ENCODE peak calls at places on chromosomes 1 and 21, in four cellular contexts. L is ovary, V is brain microvascular endothelial cell, I is transverse colon. F is an unnamed sample.

GRCh38 chr1:91701494-91701869 is 184.5 kb downstream of the TGFBR3 start:
- DNase-seq in L (no peak), I (no peak), V (peak; percentile 14), F (no peak)

GRCh38 chr1:41917835-41918449 is 780 bp downstream of the HIVEP3 start:
- DNase-seq in I (peak; percentile 41), L (no peak), V (no peak), F (peak; percentile 42)

GRCh38 chr1:224294775-224295174 is 35.2 kb downstream of the NVL start:
- DNase-seq in L (no peak), I (no peak), V (no peak), F (no peak)

GRCh38 chr1:205598841-205599666 is 32.8 kb downstream of the ELK4 start:
- DNase-seq in L (peak; percentile 87), I (peak; percentile 51), V (peak; percentile 85), F (peak; percentile 76)

GRCh38 chr1:111222308-111223125 is 5.0 kb upstream of the CHI3L2 start:
- DNase-seq in I (peak; percentile 86), V (peak; percentile 16), L (peak; percentile 59), F (peak; percentile 79)

GRCh38 chr1:61344711-61345110 is 262.4 kb downstream of the NFIA start:
- DNase-seq in I (no peak), L (no peak), V (no peak), F (no peak)

GRCh38 chr1:88698140-88698539 is 14.1 kb downstream of the PKN2 start:
- DNase-seq in L (no peak), I (no peak), V (peak; percentile 9), F (no peak)

GRCh38 chr1:6491480-6491962 is at the start of gene PLEKHG5:
- DNase-seq in L (no peak), V (peak; percentile 68), I (no peak), F (no peak)

GRCh38 chr1:59569198-59569597 is 245.6 kb upstream of the HOOK1 start:
- DNase-seq in V (no peak), L (no peak), I (no peak), F (no peak)

GRCh38 chr1:15341634-15342375 is 67.9 kb upstream of the EFHD2 start:
- DNase-seq in I (no peak), V (peak; percentile 67), L (no peak), F (no peak)

GRCh38 chr1:117045644-117046043 is 14.5 kb upstream of the TTF2 start:
- DNase-seq in V (no peak), I (no peak), L (no peak), F (no peak)

GRCh38 chr1:185157599-185158469 is 867 bp downstream of the SWT1 start:
- DNase-seq in L (no peak), V (no peak), I (no peak), F (no peak)

GRCh38 chr1:244074559-244075171 is 23.6 kb downstream of the ZBTB18 start:
- DNase-seq in V (no peak), L (no peak), I (peak; percentile 51), F (no peak)

GRCh38 chr1:36238433-36238832 is 14.2 kb downstream of the THRAP3 start:
- DNase-seq in L (no peak), I (no peak), V (peak; percentile 43), F (no peak)

GRCh38 chr1:193408782-193409293 is 222.4 kb upstream of the B3GALT2 start:
- DNase-seq in L (peak; percentile 95), I (peak; percentile 40), V (peak; percentile 99), F (peak; percentile 67)

GRCh38 chr1:115828101-115829022 is 12.6 kb downstream of the NHLH2 start:
- DNase-seq in I (no peak), V (peak; percentile 34), L (peak; percentile 52), F (no peak)

GRCh38 chr1:25695991-25696330 is 79.4 kb downstream of the MAN1C1 start:
- DNase-seq in L (no peak), V (peak; percentile 93), I (no peak), F (no peak)

GRCh38 chr1:241138248-241138647 is 218.8 kb downstream of the RGS7 start:
- DNase-seq in V (no peak), L (no peak), I (no peak), F (no peak)

GRCh38 chr1:204197068-204197467 is 777 bp upstream of the KISS1 start:
- DNase-seq in I (no peak), L (no peak), V (no peak), F (no peak)

GRCh38 chr1:204196068-204196795 is at the start of gene KISS1:
- DNase-seq in V (no peak), I (no peak), L (no peak), F (no peak)

GRCh38 chr1:204199579-204199978 is 3.3 kb upstream of the KISS1 start:
- DNase-seq in L (no peak), I (no peak), V (no peak), F (no peak)

GRCh38 chr1:204201651-204202050 is 5.4 kb upstream of the KISS1 start:
- DNase-seq in I (no peak), L (no peak), V (no peak), F (no peak)

GRCh38 chr1:204198978-204199340 is 2.7 kb upstream of the KISS1 start:
- DNase-seq in V (no peak), L (no peak), I (no peak), F (no peak)
- H3K27ac ChIP-seq in V (no peak overlapping the region), L (no peak overlapping the region), I (no peak overlapping the region), F (no peak overlapping the region)

DNA sequence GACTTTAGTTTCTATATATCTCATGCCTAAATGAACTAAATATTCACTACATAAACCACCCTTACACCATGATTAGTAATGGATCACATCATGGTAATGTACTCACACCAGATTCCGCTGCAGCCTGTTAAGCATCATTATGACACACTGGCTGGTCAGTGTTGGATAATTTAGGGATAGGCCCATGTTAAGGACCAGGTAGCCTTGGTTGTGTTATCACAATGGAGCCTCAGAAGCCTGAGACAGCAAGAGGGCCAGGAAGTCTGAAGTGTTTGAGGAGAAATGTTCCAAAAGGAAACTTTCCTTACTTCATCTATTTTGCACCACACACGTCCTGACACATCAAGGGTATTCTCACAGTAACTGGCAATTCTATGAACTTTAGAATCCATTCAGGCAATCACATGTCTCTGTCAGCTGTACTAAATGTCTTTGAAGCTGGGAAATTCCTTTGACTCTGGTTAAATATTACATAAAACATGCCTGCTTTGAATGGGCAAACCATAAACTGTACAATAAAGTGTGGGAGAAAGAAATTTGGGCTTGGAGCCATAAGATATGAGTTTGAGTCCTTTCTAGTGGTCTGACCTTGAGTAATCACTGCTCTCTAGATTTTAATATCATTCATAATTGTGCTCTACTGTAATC is 105.3 kb upstream of the DPT start:
- DNase-seq in V (no peak), I (no peak), L (no peak), F (no peak)
- H3K27ac ChIP-seq in V (no peak overlapping the region), I (peak overlapping the region; percentile 70), L (no peak overlapping the region), F (no peak overlapping the region)

DNA sequence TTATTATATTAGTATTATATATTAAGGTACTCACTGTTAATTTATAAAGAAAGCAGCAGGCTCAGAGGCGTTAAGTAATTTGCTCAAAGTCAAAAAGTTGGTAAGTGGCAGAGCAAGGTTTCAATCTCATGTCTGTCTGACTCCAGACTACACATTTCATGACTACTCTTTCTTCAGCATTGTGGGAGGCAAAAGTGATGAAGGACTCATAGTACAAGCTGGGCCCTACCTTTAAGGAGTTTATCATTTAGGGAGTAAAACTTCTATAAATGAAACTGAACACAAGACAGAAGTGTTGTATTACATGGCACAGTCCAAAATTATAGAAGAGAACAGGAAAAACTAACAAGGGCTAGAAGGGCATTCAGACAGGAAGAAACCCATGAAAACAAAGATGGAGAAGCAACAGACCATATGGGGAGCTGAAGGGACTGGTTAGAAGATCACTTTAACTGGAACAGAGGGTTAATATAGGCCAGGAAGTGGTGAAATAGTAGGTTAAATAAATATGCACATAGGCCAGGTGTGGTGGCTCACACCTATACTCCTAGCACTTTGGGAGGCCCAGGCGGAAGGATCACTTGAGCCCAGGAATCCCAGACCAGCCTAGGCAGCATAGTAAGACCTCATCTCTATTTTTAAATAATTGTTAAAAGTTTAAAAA is 11.5 kb downstream of the SORT1 start:
- DNase-seq in V (no peak), L (no peak), I (no peak), F (no peak)
- H3K27ac ChIP-seq in V (no peak overlapping the region), L (no peak overlapping the region), I (peak overlapping the region; percentile 23), F (peak overlapping the region; percentile 81)

DNA sequence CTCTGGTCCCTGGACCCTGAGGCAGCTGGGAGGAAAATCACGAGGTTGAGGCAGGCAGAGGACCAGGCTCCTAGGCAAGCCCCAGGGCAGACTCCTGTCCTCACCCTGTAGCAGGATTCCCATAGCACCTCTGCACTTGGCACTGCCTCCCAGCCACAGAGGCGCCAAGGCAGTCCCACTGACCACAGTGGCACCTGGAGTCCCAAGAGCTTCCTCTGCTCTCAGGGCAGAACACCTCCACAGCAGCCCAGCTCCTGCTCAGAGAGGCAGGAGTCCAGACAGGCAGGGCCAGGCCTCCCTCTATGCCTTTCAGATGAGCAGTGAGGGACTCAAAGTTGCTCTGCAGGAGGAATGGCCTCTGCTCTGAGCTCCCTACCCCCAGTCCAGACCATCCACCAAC is 34.9 kb downstream of the CDCA8 start:
- DNase-seq in V (no peak), I (no peak), L (no peak), F (no peak)
- H3K27ac ChIP-seq in V (no peak overlapping the region), I (no peak overlapping the region), L (no peak overlapping the region), F (no peak overlapping the region)

GRCh38 chr21:46172863-46173528 is 11.3 kb downstream of the SPATC1L start:
- DNase-seq in L (no peak), I (no peak), V (no peak), F (no peak)
- H3K27ac ChIP-seq in L (no peak overlapping the region), I (no peak overlapping the region), V (no peak overlapping the region), F (no peak overlapping the region)

GRCh38 chr1:32609180-32609579 is 41.2 kb downstream of the ZBTB8OS start:
- DNase-seq in V (no peak), I (no peak), L (no peak), F (no peak)

GRCh38 chr1:32606972-32607371 is 43.4 kb downstream of the ZBTB8OS start:
- DNase-seq in V (no peak), L (no peak), I (no peak), F (no peak)

GRCh38 chr1:32611859-32612188 is 38.5 kb downstream of the ZBTB8OS start:
- DNase-seq in V (no peak), L (no peak), I (no peak), F (no peak)

GRCh38 chr1:32613472-32613871 is 36.9 kb downstream of the ZBTB8OS start:
- DNase-seq in L (no peak), I (no peak), V (no peak), F (no peak)

DNA sequence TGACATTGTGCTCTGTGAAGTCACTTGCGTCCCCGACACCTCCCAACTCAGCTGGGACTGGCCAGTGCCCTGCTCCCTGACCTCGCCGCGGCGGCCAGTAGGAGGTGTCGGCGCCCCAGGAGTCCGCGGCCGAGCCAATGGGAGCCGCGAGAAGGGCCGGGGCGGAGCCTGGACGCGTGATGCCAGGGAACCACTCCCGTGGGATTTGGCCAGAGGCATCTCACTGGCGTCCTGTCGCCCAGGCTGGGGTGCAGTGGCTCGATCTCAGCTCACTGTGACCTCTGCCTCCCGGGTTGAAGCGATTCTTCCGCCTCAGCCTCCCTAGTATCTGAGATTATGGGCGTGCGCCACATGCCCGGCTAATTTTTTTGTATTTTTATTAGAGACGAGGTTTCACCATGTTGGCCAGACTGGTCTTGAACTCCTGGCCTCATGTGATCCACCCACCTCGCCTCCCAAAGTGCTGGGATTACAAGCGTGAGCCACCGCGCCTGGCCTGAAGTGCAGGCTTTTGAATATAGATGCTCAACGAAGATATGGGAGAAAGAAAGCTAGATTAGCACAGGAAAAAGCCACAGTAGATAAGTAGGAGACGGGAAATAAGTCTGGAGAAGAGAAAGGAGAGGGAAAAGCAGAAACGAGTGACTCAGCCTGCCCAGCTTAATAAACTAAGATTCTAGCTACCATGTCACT is 38.0 kb downstream of the ZBTB8OS start:
- DNase-seq in I (peak; percentile 89), V (peak; percentile 72), L (peak; percentile 45), F (peak; percentile 85)
- H3K27ac ChIP-seq in I (peak overlapping the region; percentile 47), V (no peak overlapping the region), L (no peak overlapping the region), F (no peak overlapping the region)